ENCODE peak calls at places on chromosomes 5 and 9, in eight cellular contexts. One of them, this sample, is unnamed. For H3K27me3, the result is how much of the 10 kb centered on the place peaks cover.

GRCh38 chr9:30584559-30584958 is 1799.9 kb upstream of the ACO1 start:
- DNase-seq in neural progenitor cell: no peak
- DNase-seq in fibroblast of lung: no peak
- DNase-seq in HepG2: no peak
- DNase-seq in H9: no peak
- DNase-seq in heart left ventricle: no peak
- DNase-seq in upper lobe of right lung: no peak
- DNase-seq in HCT116: no peak
- DNase-seq in this sample: no peak

GRCh38 chr9:91945277-91946074 is 4.6 kb downstream of the ROR2 start:
- DNase-seq in neural progenitor cell: peak
- DNase-seq in heart left ventricle: no peak
- DNase-seq in upper lobe of right lung: no peak
- DNase-seq in H9: no peak
- DNase-seq in fibroblast of lung: peak
- DNase-seq in HepG2: no peak
- DNase-seq in HCT116: no peak
- DNase-seq in this sample: no peak

GRCh38 chr5:179316961-179317360 is 28.3 kb downstream of the ADAMTS2 start:
- DNase-seq in neural progenitor cell: no peak
- DNase-seq in HCT116: no peak
- DNase-seq in heart left ventricle: no peak
- DNase-seq in fibroblast of lung: no peak
- DNase-seq in upper lobe of right lung: peak
- DNase-seq in H9: no peak
- DNase-seq in HepG2: no peak
- DNase-seq in this sample: no peak

GRCh38 chr5:66830636-66831035 is 234.4 kb downstream of the MAST4 start:
- DNase-seq in HCT116: no peak
- DNase-seq in heart left ventricle: no peak
- DNase-seq in HepG2: no peak
- DNase-seq in upper lobe of right lung: no peak
- DNase-seq in fibroblast of lung: peak
- DNase-seq in H9: no peak
- DNase-seq in neural progenitor cell: no peak
- DNase-seq in this sample: no peak

GRCh38 chr9:38443181-38443580 is 18.9 kb upstream of the IGFBPL1 start:
- DNase-seq in neural progenitor cell: no peak
- DNase-seq in HepG2: peak
- DNase-seq in H9: no peak
- DNase-seq in HCT116: no peak
- DNase-seq in upper lobe of right lung: no peak
- DNase-seq in fibroblast of lung: peak
- DNase-seq in heart left ventricle: no peak
- DNase-seq in this sample: no peak

GRCh38 chr5:175195698-175196656 is 248.0 kb downstream of the DRD1 start:
- DNase-seq in fibroblast of lung: peak
- DNase-seq in H9: peak
- DNase-seq in HepG2: peak
- DNase-seq in neural progenitor cell: peak
- DNase-seq in heart left ventricle: no peak
- DNase-seq in upper lobe of right lung: no peak
- DNase-seq in HCT116: peak
- DNase-seq in this sample: no peak

GRCh38 chr5:172150514-172151425 is 37.3 kb downstream of the STK10 start:
- DNase-seq in upper lobe of right lung: peak
- DNase-seq in fibroblast of lung: peak
- DNase-seq in H9: no peak
- DNase-seq in HepG2: no peak
- DNase-seq in neural progenitor cell: no peak
- DNase-seq in HCT116: no peak
- DNase-seq in heart left ventricle: peak
- DNase-seq in this sample: no peak

GRCh38 chr5:172748341-172748843 is 22.6 kb downstream of the DUSP1 start:
- DNase-seq in upper lobe of right lung: no peak
- DNase-seq in HCT116: no peak
- DNase-seq in HepG2: no peak
- DNase-seq in H9: peak
- DNase-seq in fibroblast of lung: peak
- DNase-seq in neural progenitor cell: peak
- DNase-seq in heart left ventricle: peak
- DNase-seq in this sample: no peak

GRCh38 chr5:79181419-79182022 is 54.4 kb upstream of the JMY start:
- DNase-seq in H9: no peak
- DNase-seq in HepG2: no peak
- DNase-seq in heart left ventricle: no peak
- DNase-seq in upper lobe of right lung: no peak
- DNase-seq in neural progenitor cell: no peak
- DNase-seq in fibroblast of lung: peak
- DNase-seq in HCT116: no peak
- DNase-seq in this sample: no peak

GRCh38 chr5:129204525-129204924 is 110.0 kb downstream of the ISOC1 start:
- DNase-seq in HCT116: no peak
- DNase-seq in heart left ventricle: no peak
- DNase-seq in fibroblast of lung: peak
- DNase-seq in HepG2: no peak
- DNase-seq in upper lobe of right lung: no peak
- DNase-seq in neural progenitor cell: no peak
- DNase-seq in H9: no peak
- DNase-seq in this sample: no peak

GRCh38 chr5:143536364-143536763 is 132.9 kb upstream of the NR3C1 start:
- DNase-seq in HepG2: peak
- DNase-seq in HCT116: peak
- DNase-seq in heart left ventricle: peak
- DNase-seq in H9: no peak
- DNase-seq in neural progenitor cell: no peak
- DNase-seq in upper lobe of right lung: no peak
- DNase-seq in fibroblast of lung: peak
- DNase-seq in this sample: peak

GRCh38 chr5:43040287-43041098 is at the start of gene ANXA2R:
- DNase-seq in fibroblast of lung: peak
- DNase-seq in H9: peak
- DNase-seq in upper lobe of right lung: peak
- DNase-seq in neural progenitor cell: peak
- DNase-seq in HCT116: peak
- DNase-seq in HepG2: peak
- DNase-seq in heart left ventricle: peak
- DNase-seq in this sample: peak

GRCh38 chr5:15837584-15838289 is 337.8 kb downstream of the FBXL7 start:
- DNase-seq in H9: no peak
- DNase-seq in upper lobe of right lung: no peak
- DNase-seq in neural progenitor cell: no peak
- DNase-seq in HCT116: no peak
- DNase-seq in fibroblast of lung: peak
- DNase-seq in heart left ventricle: no peak
- DNase-seq in HepG2: no peak
- DNase-seq in this sample: no peak

GRCh38 chr9:92804727-92805126 is 40.1 kb upstream of the BICD2 start:
- DNase-seq in upper lobe of right lung: no peak
- DNase-seq in fibroblast of lung: peak
- DNase-seq in HepG2: no peak
- DNase-seq in HCT116: no peak
- DNase-seq in H9: no peak
- DNase-seq in heart left ventricle: no peak
- DNase-seq in neural progenitor cell: no peak
- DNase-seq in this sample: no peak

GRCh38 chr5:91586232-91586631 is 203.1 kb upstream of the ARRDC3 start:
- DNase-seq in upper lobe of right lung: no peak
- DNase-seq in H9: no peak
- DNase-seq in neural progenitor cell: no peak
- DNase-seq in fibroblast of lung: no peak
- DNase-seq in HCT116: no peak
- DNase-seq in heart left ventricle: no peak
- DNase-seq in HepG2: peak
- DNase-seq in this sample: no peak

GRCh38 chr5:159905496-159905895 is 10.8 kb upstream of the ADRA1B start:
- DNase-seq in fibroblast of lung: peak
- DNase-seq in heart left ventricle: no peak
- DNase-seq in neural progenitor cell: no peak
- DNase-seq in H9: no peak
- DNase-seq in upper lobe of right lung: no peak
- DNase-seq in HCT116: peak
- DNase-seq in HepG2: no peak
- DNase-seq in this sample: peak

GRCh38 chr9:8978334-8978733 is 1178.8 kb upstream of the DMAC1 start:
- DNase-seq in HCT116: no peak
- DNase-seq in heart left ventricle: no peak
- DNase-seq in H9: no peak
- DNase-seq in neural progenitor cell: no peak
- DNase-seq in fibroblast of lung: no peak
- DNase-seq in HepG2: no peak
- DNase-seq in upper lobe of right lung: no peak
- DNase-seq in this sample: no peak

GRCh38 chr5:76025069-76025468 is 58.1 kb upstream of the SV2C start:
- DNase-seq in upper lobe of right lung: no peak
- DNase-seq in HepG2: no peak
- DNase-seq in heart left ventricle: no peak
- DNase-seq in fibroblast of lung: no peak
- DNase-seq in HCT116: no peak
- DNase-seq in H9: no peak
- DNase-seq in neural progenitor cell: no peak
- DNase-seq in this sample: no peak

GRCh38 chr9:69120380-69121154 is 53.5 kb upstream of the TJP2 start:
- DNase-seq in HCT116: peak
- DNase-seq in heart left ventricle: peak
- DNase-seq in H9: peak
- DNase-seq in fibroblast of lung: peak
- DNase-seq in neural progenitor cell: peak
- DNase-seq in upper lobe of right lung: peak
- DNase-seq in HepG2: peak
- DNase-seq in this sample: no peak

DNA sequence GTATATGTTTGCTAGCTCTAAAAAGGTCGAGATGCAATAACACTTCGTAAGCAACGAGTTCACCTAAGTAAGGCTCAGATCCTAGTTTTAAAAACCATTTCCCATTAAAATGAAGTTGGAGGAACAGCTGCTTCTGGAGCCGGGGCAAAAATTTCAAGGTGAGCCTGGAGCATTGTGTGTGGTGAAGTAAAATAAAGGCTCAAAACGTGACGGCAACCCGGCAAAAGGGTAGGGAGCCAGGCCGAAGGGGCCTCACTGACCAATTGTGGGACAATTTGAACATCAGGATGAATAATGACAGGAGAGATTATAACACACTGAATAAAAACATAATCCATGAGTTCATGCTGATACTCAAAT is 20.1 kb downstream of the BTNL9 start:
- DNase-seq in HepG2: no peak
- DNase-seq in upper lobe of right lung: no peak
- DNase-seq in neural progenitor cell: no peak
- DNase-seq in heart left ventricle: no peak
- DNase-seq in fibroblast of lung: no peak
- DNase-seq in HCT116: no peak
- DNase-seq in H9: no peak
- DNase-seq in this sample: no peak
- H3K27ac ChIP-seq in HepG2: no peak
- H3K27ac ChIP-seq in upper lobe of right lung: no peak
- H3K27ac ChIP-seq in neural progenitor cell: no peak
- H3K27ac ChIP-seq in heart left ventricle: no peak
- H3K27ac ChIP-seq in fibroblast of lung: no peak
- H3K27ac ChIP-seq in HCT116: no peak
- H3K27ac ChIP-seq in H9: no peak
- H3K27ac ChIP-seq in this sample: no peak

DNA sequence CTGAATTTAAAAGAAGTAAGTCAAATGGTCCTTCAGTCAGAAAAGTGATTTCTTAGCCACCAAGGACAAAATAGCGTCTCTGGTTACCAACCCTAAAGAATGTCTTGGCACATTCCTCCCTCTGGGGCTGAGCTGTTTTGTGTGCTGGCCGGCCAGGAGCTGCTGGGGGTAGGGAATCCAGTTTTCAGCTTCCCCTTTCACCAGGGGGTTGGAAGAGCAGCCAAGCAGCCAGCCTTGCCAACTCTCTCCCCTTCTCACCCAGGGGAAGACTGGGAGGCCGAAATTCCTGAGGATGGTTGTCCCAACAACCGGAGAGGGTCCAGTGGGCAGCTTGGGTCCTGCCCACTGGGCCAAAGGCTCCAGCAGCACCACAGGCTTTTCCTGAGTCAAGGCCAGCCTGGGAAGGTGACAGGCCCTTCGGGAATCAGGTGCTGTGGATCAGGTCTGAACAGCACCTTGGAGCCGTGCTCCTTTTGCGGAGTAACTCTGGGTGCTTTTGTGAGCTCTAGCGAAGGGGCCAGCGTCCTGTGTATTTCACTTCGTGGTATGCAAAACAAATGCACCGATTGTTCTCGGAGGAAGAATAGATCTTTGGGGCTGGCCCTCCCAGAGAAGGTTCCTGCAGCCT is 4.2 kb downstream of the WWC1 start:
- DNase-seq in H9: peak
- DNase-seq in heart left ventricle: no peak
- DNase-seq in fibroblast of lung: peak
- DNase-seq in neural progenitor cell: peak
- DNase-seq in HepG2: no peak
- DNase-seq in HCT116: no peak
- DNase-seq in upper lobe of right lung: peak
- DNase-seq in this sample: peak
- TF ChIP-seq CTCF in H9: peak
- TF ChIP-seq CTCF in heart left ventricle: no peak
- TF ChIP-seq CTCF in fibroblast of lung: peak
- TF ChIP-seq CTCF in neural progenitor cell: peak
- TF ChIP-seq CTCF in HepG2: peak
- TF ChIP-seq CTCF in HCT116: peak
- TF ChIP-seq CTCF in upper lobe of right lung: peak
- TF ChIP-seq CTCF in this sample: peak

DNA sequence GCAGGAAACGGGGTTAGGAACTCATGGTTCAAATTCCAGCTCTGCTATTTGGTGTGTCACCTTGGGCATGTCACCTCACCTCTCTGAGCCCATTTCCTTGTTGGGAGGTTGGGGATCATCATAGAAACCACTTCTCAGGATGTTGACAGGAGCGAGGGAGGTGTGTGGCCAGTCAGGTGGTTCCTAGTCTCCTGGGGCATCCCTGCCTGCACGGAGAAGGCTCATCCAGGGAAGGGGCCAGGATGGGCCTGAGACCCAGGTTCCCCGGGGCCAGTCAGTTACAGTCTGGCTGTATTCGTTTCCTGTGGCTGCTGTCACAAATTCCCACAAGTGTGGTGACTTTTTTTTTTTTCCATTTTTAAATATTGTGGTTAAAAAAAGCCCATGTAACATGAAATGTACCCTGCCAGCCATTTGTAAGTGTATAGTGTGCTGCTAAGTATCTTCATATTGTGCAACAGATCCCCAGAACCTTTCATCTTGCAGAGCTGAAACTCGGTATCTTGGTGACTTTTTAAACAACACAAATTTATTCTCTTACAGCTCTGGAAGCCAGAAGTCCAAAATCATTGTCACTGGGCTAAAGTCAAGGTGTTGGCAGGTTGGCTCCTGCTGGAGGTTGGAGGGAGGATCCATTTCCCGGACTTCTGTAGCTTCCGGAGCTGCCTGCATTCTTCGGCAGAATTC is 78.7 kb upstream of the UNC5A start:
- DNase-seq in fibroblast of lung: no peak
- DNase-seq in HCT116: no peak
- DNase-seq in upper lobe of right lung: peak
- DNase-seq in H9: no peak
- DNase-seq in neural progenitor cell: no peak
- DNase-seq in HepG2: no peak
- DNase-seq in heart left ventricle: no peak
- DNase-seq in this sample: no peak
- H3K27me3 ChIP-seq in fibroblast of lung: under half
- H3K27me3 ChIP-seq in HCT116: under half
- H3K27me3 ChIP-seq in upper lobe of right lung: half or more
- H3K27me3 ChIP-seq in H9: under half
- H3K27me3 ChIP-seq in neural progenitor cell: under half
- H3K27me3 ChIP-seq in HepG2: half or more
- H3K27me3 ChIP-seq in heart left ventricle: under half
- H3K27me3 ChIP-seq in this sample: half or more

GRCh38 chr9:131273146-131273545 is 3.2 kb downstream of the FAM78A start:
- DNase-seq in HCT116: no peak
- DNase-seq in H9: peak
- DNase-seq in fibroblast of lung: no peak
- DNase-seq in HepG2: no peak
- DNase-seq in heart left ventricle: peak
- DNase-seq in upper lobe of right lung: no peak
- DNase-seq in neural progenitor cell: no peak
- DNase-seq in this sample: no peak
- H3K27ac ChIP-seq in HCT116: no peak
- H3K27ac ChIP-seq in H9: no peak
- H3K27ac ChIP-seq in fibroblast of lung: no peak
- H3K27ac ChIP-seq in HepG2: no peak
- H3K27ac ChIP-seq in heart left ventricle: peak
- H3K27ac ChIP-seq in upper lobe of right lung: peak
- H3K27ac ChIP-seq in neural progenitor cell: no peak
- H3K27ac ChIP-seq in this sample: no peak

This sample was measured in AG04450.